ENCODE peak calls at places on chromosomes 5 and 9, in seven cellular contexts. E is GM12865, K is BJ, A is neural crest cell, C is HFF-Myc, P is fibroblast of the aortic adventitia, G is DND-41. M is an unnamed sample.

GRCh38 chr5:110008131-110008530 is 318.4 kb downstream of the MAN2A1 start:
- DNase-seq in C (no peak), A (no peak), P (no peak), E (no peak), G (no peak), K (no peak), M (no peak)

GRCh38 chr5:145925353-145925752 is 11.0 kb upstream of the SH3RF2 start:
- DNase-seq in K (peak; percentile 90), A (no peak), P (peak; percentile 95), E (no peak), G (no peak), C (peak; percentile 79), M (no peak)

GRCh38 chr5:52657231-52657645 is 130.5 kb upstream of the ITGA1 start:
- DNase-seq in G (no peak), C (no peak), A (no peak), E (peak; percentile 38), P (peak; percentile 69), K (no peak), M (no peak)

GRCh38 chr5:136374003-136374402 is 8.7 kb upstream of the TRPC7 start:
- DNase-seq in C (peak; percentile 20), P (peak; percentile 25), E (peak; percentile 42), K (no peak), A (no peak), G (no peak), M (no peak)

GRCh38 chr5:157520911-157521703 is 54.5 kb downstream of the ADAM19 start:
- DNase-seq in G (no peak), A (no peak), K (no peak), E (no peak), C (no peak), P (peak; percentile 78), M (no peak)

GRCh38 chr9:14348241-14349140 is 34.5 kb upstream of the NFIB start:
- DNase-seq in P (peak; percentile 52), G (no peak), E (no peak), K (no peak), C (no peak), A (peak; percentile 21), M (no peak)

GRCh38 chr5:112684737-112685136 is 52.9 kb upstream of the APC start:
- DNase-seq in P (peak; percentile 69), C (no peak), K (peak; percentile 82), G (no peak), A (no peak), E (no peak), M (no peak)

GRCh38 chr5:91311697-91312501 is 71.2 kb downstream of the ARRDC3 start:
- DNase-seq in P (peak; percentile 100), E (peak; percentile 89), A (no peak), K (peak; percentile 99), G (peak; percentile 83), C (peak; percentile 98), M (no peak)

GRCh38 chr5:137344723-137345322 is 154.3 kb downstream of the SPOCK1 start:
- DNase-seq in K (no peak), C (peak; percentile 52), E (peak; percentile 55), G (peak; percentile 31), P (peak; percentile 87), A (peak; percentile 57), M (no peak)

GRCh38 chr5:56024810-56025302 is 30.1 kb upstream of the IL6ST start:
- DNase-seq in E (peak; percentile 55), A (no peak), P (no peak), K (no peak), C (no peak), G (no peak), M (no peak)

GRCh38 chr9:17222932-17223331 is 88.1 kb downstream of the CNTLN start:
- DNase-seq in G (no peak), E (no peak), C (no peak), K (no peak), P (no peak), A (no peak), M (no peak)

GRCh38 chr9:17216011-17216410 is 81.2 kb downstream of the CNTLN start:
- DNase-seq in G (no peak), C (no peak), K (no peak), P (peak; percentile 8), E (no peak), A (no peak), M (no peak)

DNA sequence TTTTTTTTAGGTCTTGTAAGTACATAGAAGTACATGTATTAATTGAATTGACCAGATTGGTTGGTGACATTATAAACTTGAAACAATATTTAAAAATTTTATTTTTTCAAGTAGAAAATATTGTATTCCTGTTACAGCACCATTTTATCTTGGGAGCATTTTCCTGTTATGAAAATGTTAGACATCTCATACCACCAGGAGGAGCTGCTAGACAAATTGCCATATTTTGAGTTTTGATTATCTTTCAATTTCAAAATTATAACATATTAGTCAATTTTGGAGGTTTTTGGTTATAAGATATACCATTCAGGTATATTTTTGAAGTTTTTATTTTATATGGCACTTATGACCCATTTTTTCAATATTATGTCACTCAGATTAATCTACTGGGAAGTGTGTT is 84.4 kb downstream of the CNTLN start:
- DNase-seq in G (no peak), E (no peak), A (no peak), K (no peak), C (no peak), P (peak; percentile 13), M (no peak)
- TF ChIP-seq CTCF in G (no peak), E (no peak), A (peak; percentile 53), K (peak; percentile 26), C (peak; percentile 24), P (peak; percentile 34), M (no peak)

GRCh38 chr5:25009063-25009462 is 364.3 kb upstream of the CDH10 start:
- DNase-seq in C (no peak), K (no peak), E (no peak), G (no peak), P (no peak), A (no peak), M (no peak)

DNA sequence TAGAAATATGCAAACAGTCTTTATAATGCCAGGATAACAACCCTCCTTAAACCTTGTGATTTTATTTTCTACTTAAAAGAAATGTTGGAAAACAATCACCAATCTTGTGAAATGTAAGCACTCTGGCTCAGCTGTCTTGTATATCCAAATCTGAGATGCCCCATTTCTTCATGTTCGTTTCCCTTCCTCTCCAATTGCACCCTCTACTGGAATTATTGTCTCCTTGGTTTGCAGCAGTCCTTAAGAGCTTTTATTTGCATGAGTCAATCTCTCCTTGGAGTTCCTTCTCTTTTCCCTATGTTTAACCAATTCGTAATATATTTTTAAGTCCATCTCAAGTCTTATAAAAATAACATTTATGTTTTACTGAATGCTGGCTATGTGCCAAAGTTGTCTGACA is 362.0 kb upstream of the CDH10 start:
- DNase-seq in P (peak; percentile 3), E (no peak), G (no peak), A (no peak), C (no peak), K (no peak), M (no peak)
- TF ChIP-seq CTCF in P (no peak), E (no peak), G (peak; percentile 60), A (peak; percentile 60), C (no peak), K (no peak), M (no peak)

GRCh38 chr9:98971915-98972223 is 28.2 kb downstream of the COL15A1 start:
- DNase-seq in E (no peak), A (no peak), K (no peak), P (no peak), G (no peak), C (no peak), M (no peak)

GRCh38 chr9:98972641-98973545 is 29.2 kb downstream of the COL15A1 start:
- DNase-seq in E (no peak), P (no peak), G (no peak), C (no peak), A (no peak), K (no peak), M (no peak)

GRCh38 chr9:98973546-98973921 is 29.8 kb downstream of the COL15A1 start:
- DNase-seq in K (no peak), E (no peak), C (no peak), G (no peak), P (no peak), A (no peak), M (no peak)

GRCh38 chr9:98970532-98971041 is 26.9 kb downstream of the COL15A1 start:
- DNase-seq in A (no peak), G (no peak), E (no peak), C (no peak), K (no peak), P (no peak), M (no peak)

DNA sequence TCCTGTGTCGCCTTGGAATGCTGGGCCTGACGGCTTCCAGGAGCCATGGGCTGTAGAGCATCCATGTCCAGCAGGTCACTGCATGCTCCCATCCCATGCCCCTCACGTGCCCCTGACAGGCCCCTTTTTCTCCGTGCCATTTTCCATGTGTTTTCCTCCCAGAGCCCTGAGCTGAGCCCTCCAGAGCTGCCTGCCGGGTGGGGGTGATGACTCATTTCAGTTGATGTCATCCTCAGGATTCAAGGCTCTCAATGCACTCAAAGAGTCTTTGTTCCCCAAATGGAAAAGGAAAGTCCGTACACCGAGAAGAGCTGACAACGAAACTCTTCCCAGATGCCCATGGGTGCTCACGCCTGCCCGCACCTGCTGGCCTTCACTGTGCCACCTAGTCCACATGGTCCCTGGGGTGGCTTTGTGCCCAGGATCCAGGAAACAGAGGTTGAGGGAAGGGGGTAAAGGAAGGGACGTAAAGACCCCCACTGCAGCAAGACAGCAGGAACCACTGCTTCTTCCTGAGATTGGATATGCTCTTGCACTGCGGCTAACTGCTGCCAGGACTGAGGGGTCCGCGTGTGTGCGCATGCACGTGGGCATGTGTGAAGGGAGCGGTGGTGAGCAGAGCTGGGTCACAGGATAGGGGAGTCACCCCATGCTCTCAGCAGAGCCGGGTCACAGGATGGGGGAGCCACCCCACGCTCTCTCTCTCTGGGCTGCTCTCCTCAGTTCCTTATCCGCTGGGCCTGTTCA is 27.6 kb downstream of the COL15A1 start:
- DNase-seq in P (peak; percentile 62), E (no peak), A (peak; percentile 34), C (peak; percentile 65), G (no peak), K (no peak), M (no peak)
- TF ChIP-seq CTCF in P (no peak), E (no peak), A (no peak), C (no peak), G (no peak), K (no peak), M (no peak)

GRCh38 chr9:16728128-16728505 is 142.4 kb downstream of the BNC2 start:
- DNase-seq in C (no peak), E (no peak), A (no peak), K (no peak), G (no peak), P (no peak), M (no peak)

GRCh38 chr9:16725066-16725465 is 145.4 kb downstream of the BNC2 start:
- DNase-seq in C (no peak), P (no peak), E (no peak), A (no peak), K (no peak), G (no peak), M (no peak)

GRCh38 chr9:16727452-16728127 is 142.9 kb downstream of the BNC2 start:
- DNase-seq in C (no peak), G (no peak), E (no peak), A (no peak), K (no peak), P (peak; percentile 59), M (no peak)

GRCh38 chr9:16726718-16727451 is 143.6 kb downstream of the BNC2 start:
- DNase-seq in P (peak; percentile 93), E (no peak), G (peak; percentile 22), K (no peak), A (peak; percentile 68), C (no peak), M (peak; percentile 58)

DNA sequence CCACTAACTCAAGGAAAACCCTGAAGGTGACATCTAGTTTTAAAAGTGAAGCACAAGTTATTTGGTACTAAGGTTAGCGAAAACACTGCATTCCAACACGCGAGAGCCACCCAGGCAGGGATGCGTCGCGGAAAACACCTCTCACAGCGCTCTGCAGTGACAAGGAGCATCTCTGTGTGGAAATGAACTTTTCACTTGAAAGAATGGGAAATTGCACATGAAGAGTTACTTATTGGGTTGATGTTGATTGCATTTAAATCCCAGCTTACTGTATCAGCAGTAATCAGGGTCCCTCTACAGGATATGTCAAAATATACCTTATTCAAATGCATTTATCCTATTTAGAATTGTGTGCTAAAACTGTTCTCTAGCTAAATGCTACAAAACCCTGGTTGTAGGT is 144.4 kb downstream of the BNC2 start:
- DNase-seq in G (no peak), P (peak; percentile 74), E (no peak), K (no peak), A (no peak), C (no peak), M (no peak)
- TF ChIP-seq CTCF in G (no peak), P (peak; percentile 27), E (no peak), K (no peak), A (peak; percentile 38), C (no peak), M (no peak)